ENCODE peak calls at places on chromosomes 6 and 20, in ten cellular contexts. One of them, this sample, is unnamed. For H3K4me1, the result is how much of the 10 kb centered on the place peaks cover.

GRCh38 chr6:43993881-43994523 is 133.2 kb downstream of the MRPL14 start:
- DNase-seq in neuronal stem cell: no peak
- DNase-seq in GM23248: no peak
- DNase-seq in psoas muscle: peak
- DNase-seq in cardiac muscle cell: no peak
- DNase-seq in gastrocnemius medialis: peak
- DNase-seq in A549: no peak
- DNase-seq in kidney: no peak
- DNase-seq in A673: no peak
- DNase-seq in Peyer's patch: no peak
- DNase-seq in this sample: peak

GRCh38 chr6:28977351-28978136 is 27.6 kb downstream of the ZNF311 start:
- DNase-seq in psoas muscle: peak
- DNase-seq in kidney: no peak
- DNase-seq in A673: peak
- DNase-seq in gastrocnemius medialis: no peak
- DNase-seq in cardiac muscle cell: peak
- DNase-seq in GM23248: peak
- DNase-seq in Peyer's patch: no peak
- DNase-seq in A549: no peak
- DNase-seq in neuronal stem cell: no peak
- DNase-seq in this sample: peak

GRCh38 chr20:13149371-13149770 is 71.7 kb upstream of the ISM1 start:
- DNase-seq in A673: no peak
- DNase-seq in kidney: no peak
- DNase-seq in A549: no peak
- DNase-seq in Peyer's patch: no peak
- DNase-seq in cardiac muscle cell: no peak
- DNase-seq in neuronal stem cell: no peak
- DNase-seq in psoas muscle: no peak
- DNase-seq in gastrocnemius medialis: no peak
- DNase-seq in GM23248: peak
- DNase-seq in this sample: no peak

GRCh38 chr6:14452567-14453527 is 335.3 kb downstream of the CD83 start:
- DNase-seq in psoas muscle: no peak
- DNase-seq in A549: no peak
- DNase-seq in cardiac muscle cell: no peak
- DNase-seq in kidney: no peak
- DNase-seq in gastrocnemius medialis: no peak
- DNase-seq in Peyer's patch: no peak
- DNase-seq in A673: no peak
- DNase-seq in neuronal stem cell: no peak
- DNase-seq in GM23248: no peak
- DNase-seq in this sample: no peak

GRCh38 chr20:62666736-62667529 is 24.6 kb downstream of the SLCO4A1 start:
- DNase-seq in psoas muscle: peak
- DNase-seq in cardiac muscle cell: peak
- DNase-seq in Peyer's patch: no peak
- DNase-seq in A673: peak
- DNase-seq in neuronal stem cell: no peak
- DNase-seq in kidney: no peak
- DNase-seq in GM23248: no peak
- DNase-seq in A549: no peak
- DNase-seq in gastrocnemius medialis: peak
- DNase-seq in this sample: no peak

GRCh38 chr20:57294558-57294957 is 28.1 kb upstream of the BMP7 start:
- DNase-seq in GM23248: no peak
- DNase-seq in psoas muscle: no peak
- DNase-seq in neuronal stem cell: peak
- DNase-seq in cardiac muscle cell: no peak
- DNase-seq in A673: no peak
- DNase-seq in kidney: no peak
- DNase-seq in A549: no peak
- DNase-seq in Peyer's patch: no peak
- DNase-seq in gastrocnemius medialis: no peak
- DNase-seq in this sample: peak

GRCh38 chr20:24060851-24061590 is 72.4 kb upstream of the GGTLC1 start:
- DNase-seq in GM23248: no peak
- DNase-seq in gastrocnemius medialis: no peak
- DNase-seq in Peyer's patch: no peak
- DNase-seq in kidney: no peak
- DNase-seq in A673: no peak
- DNase-seq in psoas muscle: no peak
- DNase-seq in neuronal stem cell: no peak
- DNase-seq in cardiac muscle cell: no peak
- DNase-seq in A549: no peak
- DNase-seq in this sample: peak

GRCh38 chr20:35286899-35287508 is 2.4 kb upstream of the EIF6 start:
- DNase-seq in A673: no peak
- DNase-seq in gastrocnemius medialis: no peak
- DNase-seq in psoas muscle: no peak
- DNase-seq in kidney: no peak
- DNase-seq in GM23248: no peak
- DNase-seq in A549: no peak
- DNase-seq in Peyer's patch: no peak
- DNase-seq in neuronal stem cell: no peak
- DNase-seq in cardiac muscle cell: no peak
- DNase-seq in this sample: no peak

GRCh38 chr6:51915098-51915497 is 172.3 kb downstream of the PKHD1 start:
- DNase-seq in A549: no peak
- DNase-seq in A673: no peak
- DNase-seq in cardiac muscle cell: no peak
- DNase-seq in GM23248: no peak
- DNase-seq in Peyer's patch: no peak
- DNase-seq in gastrocnemius medialis: no peak
- DNase-seq in neuronal stem cell: no peak
- DNase-seq in kidney: no peak
- DNase-seq in psoas muscle: no peak
- DNase-seq in this sample: no peak

GRCh38 chr20:49948809-49949507 is 12.8 kb downstream of the RNF114 start:
- DNase-seq in kidney: no peak
- DNase-seq in cardiac muscle cell: peak
- DNase-seq in Peyer's patch: no peak
- DNase-seq in GM23248: peak
- DNase-seq in psoas muscle: no peak
- DNase-seq in neuronal stem cell: no peak
- DNase-seq in gastrocnemius medialis: no peak
- DNase-seq in A549: peak
- DNase-seq in A673: peak
- DNase-seq in this sample: no peak

GRCh38 chr6:151652338-151652737 is 155.1 kb upstream of the ESR1 start:
- DNase-seq in neuronal stem cell: no peak
- DNase-seq in kidney: peak
- DNase-seq in A549: no peak
- DNase-seq in Peyer's patch: no peak
- DNase-seq in gastrocnemius medialis: no peak
- DNase-seq in GM23248: no peak
- DNase-seq in A673: no peak
- DNase-seq in cardiac muscle cell: no peak
- DNase-seq in psoas muscle: peak
- DNase-seq in this sample: no peak

GRCh38 chr20:46791722-46792416 is 82.4 kb downstream of the SLC2A10 start:
- DNase-seq in cardiac muscle cell: no peak
- DNase-seq in A549: no peak
- DNase-seq in gastrocnemius medialis: no peak
- DNase-seq in GM23248: no peak
- DNase-seq in neuronal stem cell: no peak
- DNase-seq in psoas muscle: no peak
- DNase-seq in A673: no peak
- DNase-seq in Peyer's patch: no peak
- DNase-seq in kidney: no peak
- DNase-seq in this sample: no peak

GRCh38 chr6:33203443-33204164 is 851 bp upstream of the HSD17B8 start:
- DNase-seq in A673: no peak
- DNase-seq in kidney: no peak
- DNase-seq in cardiac muscle cell: no peak
- DNase-seq in Peyer's patch: no peak
- DNase-seq in neuronal stem cell: no peak
- DNase-seq in A549: no peak
- DNase-seq in gastrocnemius medialis: no peak
- DNase-seq in GM23248: no peak
- DNase-seq in psoas muscle: no peak
- DNase-seq in this sample: no peak
- H3K27ac ChIP-seq in A673: peak
- H3K27ac ChIP-seq in kidney: no peak
- H3K27ac ChIP-seq in cardiac muscle cell: no peak
- H3K27ac ChIP-seq in Peyer's patch: peak
- H3K27ac ChIP-seq in neuronal stem cell: no peak
- H3K27ac ChIP-seq in A549: no peak
- H3K27ac ChIP-seq in gastrocnemius medialis: peak
- H3K27ac ChIP-seq in GM23248: peak
- H3K27ac ChIP-seq in psoas muscle: no peak
- H3K27ac ChIP-seq in this sample: peak

GRCh38 chr6:799769-800168 is 106.8 kb upstream of the EXOC2 start:
- DNase-seq in neuronal stem cell: no peak
- DNase-seq in GM23248: no peak
- DNase-seq in Peyer's patch: no peak
- DNase-seq in psoas muscle: no peak
- DNase-seq in cardiac muscle cell: no peak
- DNase-seq in A673: no peak
- DNase-seq in A549: no peak
- DNase-seq in gastrocnemius medialis: no peak
- DNase-seq in kidney: no peak
- DNase-seq in this sample: no peak

GRCh38 chr6:803191-803977 is 110.4 kb upstream of the EXOC2 start:
- DNase-seq in psoas muscle: no peak
- DNase-seq in A673: no peak
- DNase-seq in gastrocnemius medialis: no peak
- DNase-seq in neuronal stem cell: no peak
- DNase-seq in A549: no peak
- DNase-seq in cardiac muscle cell: no peak
- DNase-seq in GM23248: no peak
- DNase-seq in Peyer's patch: no peak
- DNase-seq in kidney: no peak
- DNase-seq in this sample: no peak

GRCh38 chr6:804771-805170 is 111.8 kb upstream of the EXOC2 start:
- DNase-seq in psoas muscle: no peak
- DNase-seq in cardiac muscle cell: no peak
- DNase-seq in neuronal stem cell: no peak
- DNase-seq in kidney: no peak
- DNase-seq in GM23248: no peak
- DNase-seq in A673: no peak
- DNase-seq in Peyer's patch: no peak
- DNase-seq in gastrocnemius medialis: no peak
- DNase-seq in A549: no peak
- DNase-seq in this sample: no peak

GRCh38 chr6:804317-804716 is 111.4 kb upstream of the EXOC2 start:
- DNase-seq in A673: no peak
- DNase-seq in Peyer's patch: no peak
- DNase-seq in gastrocnemius medialis: no peak
- DNase-seq in GM23248: no peak
- DNase-seq in A549: no peak
- DNase-seq in kidney: no peak
- DNase-seq in neuronal stem cell: no peak
- DNase-seq in cardiac muscle cell: no peak
- DNase-seq in psoas muscle: no peak
- DNase-seq in this sample: no peak
- H3K4me1 ChIP-seq in A673: under half
- H3K4me1 ChIP-seq in Peyer's patch: under half
- H3K4me1 ChIP-seq in gastrocnemius medialis: under half
- H3K4me1 ChIP-seq in GM23248: under half
- H3K4me1 ChIP-seq in A549: under half
- H3K4me1 ChIP-seq in kidney: under half
- H3K4me1 ChIP-seq in neuronal stem cell: under half
- H3K4me1 ChIP-seq in cardiac muscle cell: under half
- H3K4me1 ChIP-seq in psoas muscle: under half
- H3K4me1 ChIP-seq in this sample: under half

GRCh38 chr6:100460650-100461204 is 4.0 kb downstream of the SIM1 start:
- DNase-seq in A673: peak
- DNase-seq in A549: peak
- DNase-seq in cardiac muscle cell: no peak
- DNase-seq in psoas muscle: no peak
- DNase-seq in kidney: no peak
- DNase-seq in Peyer's patch: no peak
- DNase-seq in neuronal stem cell: peak
- DNase-seq in gastrocnemius medialis: no peak
- DNase-seq in GM23248: peak
- DNase-seq in this sample: peak

GRCh38 chr6:100462396-100462795 is 2.3 kb downstream of the SIM1 start:
- DNase-seq in psoas muscle: no peak
- DNase-seq in GM23248: peak
- DNase-seq in cardiac muscle cell: no peak
- DNase-seq in kidney: no peak
- DNase-seq in A549: no peak
- DNase-seq in neuronal stem cell: no peak
- DNase-seq in Peyer's patch: no peak
- DNase-seq in A673: no peak
- DNase-seq in gastrocnemius medialis: no peak
- DNase-seq in this sample: no peak

GRCh38 chr6:100461273-100461919 is 3.3 kb downstream of the SIM1 start:
- DNase-seq in A673: peak
- DNase-seq in cardiac muscle cell: no peak
- DNase-seq in gastrocnemius medialis: no peak
- DNase-seq in neuronal stem cell: peak
- DNase-seq in A549: peak
- DNase-seq in kidney: no peak
- DNase-seq in psoas muscle: no peak
- DNase-seq in GM23248: peak
- DNase-seq in Peyer's patch: no peak
- DNase-seq in this sample: peak

GRCh38 chr6:100462990-100463684 is 1.6 kb downstream of the SIM1 start:
- DNase-seq in cardiac muscle cell: no peak
- DNase-seq in gastrocnemius medialis: no peak
- DNase-seq in neuronal stem cell: no peak
- DNase-seq in GM23248: no peak
- DNase-seq in A673: no peak
- DNase-seq in Peyer's patch: no peak
- DNase-seq in kidney: no peak
- DNase-seq in psoas muscle: no peak
- DNase-seq in A549: no peak
- DNase-seq in this sample: no peak

DNA sequence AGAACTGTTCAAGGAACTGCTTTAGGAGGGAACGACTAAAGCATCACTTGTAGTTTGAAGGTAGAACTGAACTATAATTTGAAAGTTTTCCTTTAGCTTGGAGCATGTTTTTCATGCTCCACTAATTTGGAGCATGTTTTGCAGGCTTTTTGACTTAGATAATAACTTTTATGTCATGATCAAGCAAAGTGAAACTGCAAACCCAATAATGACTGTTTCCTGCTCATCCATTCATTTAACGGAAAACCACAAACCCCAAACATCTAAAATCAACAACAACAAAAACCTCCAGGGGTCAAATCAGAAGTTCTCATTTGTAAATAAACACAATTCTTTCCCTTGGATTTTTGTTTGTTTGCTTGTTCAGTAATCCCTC is 2.8 kb downstream of the SIM1 start:
- DNase-seq in A549: no peak
- DNase-seq in A673: no peak
- DNase-seq in Peyer's patch: no peak
- DNase-seq in cardiac muscle cell: no peak
- DNase-seq in kidney: no peak
- DNase-seq in gastrocnemius medialis: no peak
- DNase-seq in neuronal stem cell: no peak
- DNase-seq in GM23248: peak
- DNase-seq in psoas muscle: no peak
- DNase-seq in this sample: no peak
- H3K4me3 ChIP-seq in A549: peak
- H3K4me3 ChIP-seq in A673: peak
- H3K4me3 ChIP-seq in Peyer's patch: no peak
- H3K4me3 ChIP-seq in cardiac muscle cell: no peak
- H3K4me3 ChIP-seq in kidney: peak
- H3K4me3 ChIP-seq in gastrocnemius medialis: peak
- H3K4me3 ChIP-seq in neuronal stem cell: no peak
- H3K4me3 ChIP-seq in GM23248: peak
- H3K4me3 ChIP-seq in psoas muscle: peak
- H3K4me3 ChIP-seq in this sample: peak

GRCh38 chr6:107353773-107354382 is 105.5 kb downstream of the PDSS2 start:
- DNase-seq in neuronal stem cell: no peak
- DNase-seq in kidney: no peak
- DNase-seq in A673: no peak
- DNase-seq in GM23248: no peak
- DNase-seq in psoas muscle: no peak
- DNase-seq in gastrocnemius medialis: no peak
- DNase-seq in Peyer's patch: no peak
- DNase-seq in cardiac muscle cell: no peak
- DNase-seq in A549: no peak
- DNase-seq in this sample: no peak
- H3K27ac ChIP-seq in neuronal stem cell: no peak
- H3K27ac ChIP-seq in kidney: no peak
- H3K27ac ChIP-seq in A673: no peak
- H3K27ac ChIP-seq in GM23248: no peak
- H3K27ac ChIP-seq in psoas muscle: no peak
- H3K27ac ChIP-seq in gastrocnemius medialis: no peak
- H3K27ac ChIP-seq in Peyer's patch: no peak
- H3K27ac ChIP-seq in cardiac muscle cell: no peak
- H3K27ac ChIP-seq in A549: no peak
- H3K27ac ChIP-seq in this sample: no peak